ENCODE peak calls at places on chromosomes 5 and 9, in ten cellular contexts. P is activated CD4-positive, alpha-beta memory T cell treated with anti-CD3 and anti-CD28 coated beads for 36 hours; A is T-helper 17 cell; U is GM13976; H is HT1080; R is lower leg skin; Q is HCT116; V is globus pallidus; O is pons; L is OCI-LY7. M is an unnamed sample.
A peak's percentile ranks its signal among the peaks of the same experiment; 100 is the strongest.

GRCh38 chr5:125286266-125286665 is 539.8 kb upstream of the ZNF608 start:
- DNase-seq in L (no peak), A (no peak), P (no peak), U (no peak), R (no peak), O (no peak), V (no peak), H (no peak), Q (no peak), M (no peak)

GRCh38 chr5:179439181-179439990 is 94.1 kb upstream of the ADAMTS2 start:
- DNase-seq in Q (no peak), H (no peak), O (no peak), A (no peak), U (no peak), P (no peak), R (no peak), V (no peak), L (no peak), M (no peak)

GRCh38 chr9:130112244-130113151 is 58.8 kb downstream of the GPR107 start:
- DNase-seq in O (no peak), P (peak; percentile 26), Q (no peak), V (no peak), H (no peak), R (no peak), L (no peak), A (no peak), U (no peak), M (no peak)

GRCh38 chr5:137563646-137564474 is 64.7 kb upstream of the SPOCK1 start:
- DNase-seq in V (peak; percentile 45), R (no peak), P (no peak), L (no peak), H (peak; percentile 70), O (peak; percentile 15), A (no peak), U (no peak), Q (no peak), M (no peak)

GRCh38 chr5:66498791-66499207 is 97.4 kb upstream of the MAST4 start:
- DNase-seq in Q (no peak), L (no peak), P (peak; percentile 13), V (peak; percentile 14), U (peak; percentile 20), O (peak; percentile 12), H (peak; percentile 64), A (no peak), R (no peak), M (no peak)

GRCh38 chr5:172115541-172115982 is 72.5 kb downstream of the STK10 start:
- DNase-seq in R (no peak), L (peak; percentile 31), Q (no peak), H (no peak), A (no peak), O (no peak), U (no peak), V (no peak), P (peak; percentile 48), M (no peak)

GRCh38 chr9:126375386-126375785 is 48.8 kb downstream of the MVB12B start:
- DNase-seq in R (no peak), P (no peak), Q (no peak), V (peak; percentile 75), A (no peak), U (no peak), L (no peak), O (peak; percentile 73), H (peak; percentile 52), M (no peak)

GRCh38 chr9:88920645-88921044 is 70.6 kb upstream of the S1PR3 start:
- DNase-seq in A (no peak), U (no peak), R (no peak), V (no peak), O (no peak), P (no peak), Q (no peak), H (no peak), L (no peak), M (no peak)

GRCh38 chr5:119063579-119064379 is 7.1 kb upstream of the DMXL1 start:
- DNase-seq in A (no peak), H (peak; percentile 23), R (no peak), Q (no peak), P (peak; percentile 25), U (peak; percentile 56), L (no peak), V (no peak), O (no peak), M (no peak)

GRCh38 chr5:89327621-89328020 is 444.6 kb upstream of the MEF2C start:
- DNase-seq in H (no peak), A (no peak), R (no peak), V (no peak), O (no peak), L (no peak), Q (no peak), U (no peak), P (no peak), M (no peak)

GRCh38 chr9:21810881-21811280 is 8.4 kb downstream of the MTAP start:
- DNase-seq in A (no peak), R (no peak), Q (no peak), V (no peak), U (no peak), O (no peak), P (no peak), H (no peak), L (no peak), M (no peak)

GRCh38 chr9:105690742-105691141 is 3.6 kb upstream of the TMEM38B start:
- DNase-seq in R (no peak), U (no peak), P (no peak), L (no peak), A (no peak), H (no peak), V (no peak), Q (no peak), O (no peak), M (no peak)

GRCh38 chr5:54234304-54234938 is 76.0 kb downstream of the ARL15 start:
- DNase-seq in H (peak; percentile 23), P (no peak), R (no peak), A (no peak), L (peak; percentile 49), V (peak; percentile 16), O (peak; percentile 42), Q (no peak), U (peak; percentile 45), M (no peak)

GRCh38 chr5:32342656-32343055 is 29.9 kb upstream of the MTMR12 start:
- DNase-seq in A (no peak), U (no peak), R (no peak), Q (no peak), H (no peak), P (no peak), V (no peak), L (no peak), O (no peak), M (no peak)

GRCh38 chr5:144812770-144813169 is 642.1 kb downstream of the KCTD16 start:
- DNase-seq in V (no peak), P (no peak), L (no peak), A (no peak), H (peak; percentile 26), R (no peak), Q (no peak), O (no peak), U (no peak), M (no peak)

GRCh38 chr5:57783693-57784092 is 301.1 kb upstream of the ACTBL2 start:
- DNase-seq in O (no peak), H (no peak), Q (no peak), V (no peak), A (no peak), L (no peak), U (no peak), P (no peak), R (no peak), M (no peak)

GRCh38 chr5:129094924-129095797 is 612 bp downstream of the ISOC1 start:
- DNase-seq in O (peak; percentile 43), R (peak; percentile 90), Q (no peak), L (peak; percentile 53), A (peak; percentile 33), P (peak; percentile 65), V (peak; percentile 55), H (peak; percentile 39), U (peak; percentile 78), M (peak; percentile 67)

GRCh38 chr5:170269579-170269978 is 28.0 kb downstream of the LCP2 start:
- DNase-seq in V (no peak), U (no peak), Q (no peak), O (no peak), H (peak; percentile 93), R (no peak), P (peak; percentile 85), A (no peak), L (no peak), M (no peak)

GRCh38 chr5:122102825-122103224 is 24.8 kb upstream of the LOX start:
- DNase-seq in V (no peak), O (no peak), Q (no peak), R (no peak), A (no peak), L (no peak), U (no peak), H (peak; percentile 72), P (no peak), M (no peak)

GRCh38 chr5:171826132-171826531 is 40.5 kb downstream of the SMIM23 start:
- DNase-seq in O (no peak), L (no peak), U (no peak), A (no peak), R (no peak), P (no peak), Q (no peak), V (no peak), H (no peak), M (no peak)

GRCh38 chr9:77598961-77599360 is 49.2 kb downstream of the GNA14 start:
- DNase-seq in U (no peak), A (no peak), L (no peak), R (no peak), Q (no peak), V (no peak), O (no peak), H (no peak), P (no peak), M (no peak)

GRCh38 chr5:143435207-143435657 is 31.7 kb upstream of the NR3C1 start:
- DNase-seq in L (peak; percentile 95), A (no peak), U (peak; percentile 71), O (peak; percentile 93), Q (no peak), R (no peak), P (peak; percentile 51), V (peak; percentile 70), H (no peak), M (no peak)

GRCh38 chr5:91541696-91542095 is 158.6 kb upstream of the ARRDC3 start:
- DNase-seq in O (no peak), U (no peak), L (no peak), V (no peak), P (no peak), R (no peak), H (peak; percentile 75), A (no peak), Q (peak; percentile 1), M (no peak)

GRCh38 chr5:149497357-149497756 is 53.9 kb downstream of the CSNK1A1 start:
- DNase-seq in P (no peak), R (no peak), O (no peak), V (no peak), H (no peak), Q (no peak), U (no peak), L (no peak), A (no peak), M (no peak)

GRCh38 chr5:170218730-170219129 is 14.1 kb upstream of the C5orf58 start:
- DNase-seq in V (no peak), R (no peak), Q (no peak), A (no peak), U (no peak), P (no peak), O (no peak), H (no peak), L (no peak), M (no peak)

GRCh38 chr9:123642291-123643278 is 286.6 kb downstream of the CRB2 start:
- DNase-seq in L (no peak), P (no peak), A (no peak), Q (no peak), R (no peak), V (peak; percentile 65), O (peak; percentile 52), H (no peak), U (no peak), M (peak; percentile 19)

GRCh38 chr9:118651511-118651910 is 717.7 kb downstream of the BRINP1 start:
- DNase-seq in Q (no peak), P (no peak), H (no peak), R (no peak), A (no peak), O (no peak), V (no peak), U (no peak), L (no peak), M (no peak)

GRCh38 chr9:104993291-104993963 is 65.5 kb upstream of the ABCA1 start:
- DNase-seq in H (peak; percentile 52), A (no peak), O (peak; percentile 54), P (peak; percentile 33), Q (no peak), V (peak; percentile 84), U (no peak), L (no peak), R (peak; percentile 95), M (peak; percentile 67)

M was measured in uterus.